ENCODE peak calls at places on chromosomes 6 and 20, in seven cellular contexts. G, S, N, K, L, Q and Z are unnamed samples.

GRCh38 chr20:25345721-25346120 is 44.9 kb downstream of the ABHD12 start:
- DNase-seq in G (no peak), S (no peak), N (no peak), K (no peak), L (no peak), Q (no peak), Z (no peak)

GRCh38 chr6:79868098-79868722 is 79.1 kb downstream of the ELOVL4 start:
- DNase-seq in G (peak), S (no peak), N (peak), K (peak), L (peak), Q (peak), Z (peak)

GRCh38 chr6:53432318-53433161 is 83.8 kb upstream of the ELOVL5 start:
- DNase-seq in G (peak), S (no peak), N (no peak), K (no peak), L (no peak), Q (no peak), Z (peak)

GRCh38 chr6:12605888-12606345 is 110.7 kb upstream of the PHACTR1 start:
- DNase-seq in G (peak), S (no peak), N (peak), K (peak), L (peak), Q (peak), Z (peak)

GRCh38 chr6:32933661-32934085 is 7.2 kb downstream of the HLA-DMB start:
- DNase-seq in G (peak), S (peak), N (peak), K (peak), L (peak), Q (peak), Z (peak)

GRCh38 chr20:57342829-57343228 is 8.2 kb upstream of the RAE1 start:
- DNase-seq in G (no peak), S (no peak), N (no peak), K (no peak), L (no peak), Q (no peak), Z (no peak)

GRCh38 chr6:124986146-124986545 is 23.9 kb downstream of the RNF217 start:
- DNase-seq in G (no peak), S (no peak), N (peak), K (no peak), L (no peak), Q (no peak), Z (no peak)

GRCh38 chr6:130870179-130870881 is 43.1 kb downstream of the SMLR1 start:
- DNase-seq in G (no peak), S (no peak), N (no peak), K (no peak), L (no peak), Q (no peak), Z (no peak)

GRCh38 chr6:107491791-107492674 is 2.1 kb downstream of the SOBP start:
- DNase-seq in G (no peak), S (no peak), N (peak), K (peak), L (no peak), Q (peak), Z (peak)

GRCh38 chr6:43286995-43287716 is 10.9 kb upstream of the SLC22A7 start:
- DNase-seq in G (no peak), S (no peak), N (no peak), K (no peak), L (no peak), Q (no peak), Z (peak)

GRCh38 chr20:35276408-35276807 is 1.5 kb downstream of the MMP24OS start:
- DNase-seq in G (no peak), S (no peak), N (no peak), K (no peak), L (no peak), Q (peak), Z (no peak)

GRCh38 chr6:121435444-121436069 is at the start of gene GJA1:
- DNase-seq in G (peak), S (no peak), N (no peak), K (no peak), L (no peak), Q (peak), Z (peak)

GRCh38 chr20:58883243-58883691 is 30.8 kb downstream of the GNAS start:
- DNase-seq in G (no peak), S (no peak), N (no peak), K (no peak), L (no peak), Q (peak), Z (no peak)